ENCODE peak calls at places on chromosomes 2 and 18, in seven cellular contexts. V is GOT3, X is NCI-H69, Z is HT1080, Y is sciatic nerve, R is cerebellar cortex, N is K562. B is an unnamed sample.

GRCh38 chr2:45256867-45257641 is 247.8 kb upstream of the SIX2 start:
- DNase-seq in V (no peak), X (peak; percentile 83), Z (no peak), Y (no peak), R (no peak), N (no peak), B (peak; percentile 65)

GRCh38 chr18:77146249-77147080 is 13.9 kb upstream of the MBP start:
- DNase-seq in V (no peak), X (peak; percentile 32), Z (peak; percentile 44), Y (no peak), R (no peak), N (no peak), B (no peak)

GRCh38 chr2:12493031-12493513 is 223.7 kb upstream of the TRIB2 start:
- DNase-seq in V (no peak), X (no peak), Z (peak; percentile 92), Y (no peak), R (no peak), N (peak; percentile 67), B (no peak)

GRCh38 chr2:164671664-164672396 is 50.5 kb upstream of the GRB14 start:
- DNase-seq in V (no peak), X (no peak), Z (no peak), Y (no peak), R (no peak), N (no peak), B (no peak)

GRCh38 chr2:202221873-202222272 is 16.5 kb downstream of the SUMO1 start:
- DNase-seq in V (no peak), X (no peak), Z (no peak), Y (no peak), R (no peak), N (peak; percentile 24), B (no peak)

GRCh38 chr2:137865954-137866540 is 98.2 kb upstream of the HNMT start:
- DNase-seq in V (no peak), X (peak; percentile 75), Z (peak; percentile 41), Y (no peak), R (peak; percentile 59), N (peak; percentile 45), B (peak; percentile 48)

GRCh38 chr18:48335829-48336228 is 73.4 kb downstream of the ZBTB7C start:
- DNase-seq in V (no peak), X (no peak), Z (no peak), Y (no peak), R (no peak), N (no peak), B (no peak)

GRCh38 chr2:162992828-162993227 is 154.3 kb upstream of the KCNH7 start:
- DNase-seq in V (no peak), X (peak; percentile 3), Z (peak; percentile 2), Y (no peak), R (no peak), N (no peak), B (no peak)

GRCh38 chr2:100921685-100922161 is 80.4 kb upstream of the RPL31 start:
- DNase-seq in V (no peak), X (no peak), Z (no peak), Y (no peak), R (no peak), N (peak; percentile 61), B (no peak)

GRCh38 chr2:70173520-70173919 is 17.3 kb downstream of the C2orf42 start:
- DNase-seq in V (no peak), X (no peak), Z (no peak), Y (no peak), R (no peak), N (no peak), B (no peak)

GRCh38 chr2:190272457-190272842 is 47.2 kb downstream of the HIBCH start:
- DNase-seq in V (no peak), X (no peak), Z (no peak), Y (no peak), R (no peak), N (no peak), B (no peak)

GRCh38 chr18:47683774-47684173 is 246.7 kb downstream of the SMAD2 start:
- DNase-seq in V (no peak), X (no peak), Z (peak; percentile 75), Y (no peak), R (no peak), N (no peak), B (no peak)

GRCh38 chr2:76599732-76600368 is 889.1 kb upstream of the GCFC2 start:
- DNase-seq in V (no peak), X (peak; percentile 89), Z (peak; percentile 74), Y (no peak), R (peak; percentile 69), N (peak; percentile 38), B (peak; percentile 64)

GRCh38 chr2:210459407-210459806 is 17.2 kb downstream of the LANCL1 start:
- DNase-seq in V (no peak), X (no peak), Z (no peak), Y (no peak), R (no peak), N (no peak), B (no peak)

GRCh38 chr2:166831930-166832329 is 56.4 kb upstream of the XIRP2 start:
- DNase-seq in V (no peak), X (no peak), Z (peak; percentile 62), Y (no peak), R (no peak), N (no peak), B (no peak)

GRCh38 chr2:72940786-72941185 is 23.5 kb downstream of the EMX1 start:
- DNase-seq in V (no peak), X (peak; percentile 30), Z (no peak), Y (no peak), R (no peak), N (no peak), B (no peak)

GRCh38 chr18:66138642-66139041 is 387.8 kb downstream of the CDH7 start:
- DNase-seq in V (no peak), X (no peak), Z (no peak), Y (no peak), R (no peak), N (no peak), B (no peak)

GRCh38 chr2:179793238-179793637 is 68.2 kb downstream of the ZNF385B start:
- DNase-seq in V (no peak), X (no peak), Z (no peak), Y (no peak), R (no peak), N (no peak), B (no peak)

GRCh38 chr2:143177081-143177786 is 48.0 kb downstream of the ARHGAP15 start:
- DNase-seq in V (no peak), X (no peak), Z (no peak), Y (no peak), R (no peak), N (no peak), B (no peak)

GRCh38 chr2:229563388-229563787 is 151.0 kb downstream of the DNER start:
- DNase-seq in V (no peak), X (no peak), Z (no peak), Y (no peak), R (no peak), N (no peak), B (no peak)

GRCh38 chr2:224101820-224102630 is 62.9 kb upstream of the SERPINE2 start:
- DNase-seq in V (peak; percentile 35), X (peak; percentile 4), Z (peak; percentile 85), Y (no peak), R (no peak), N (no peak), B (no peak)

GRCh38 chr2:14543284-14543683 is 89.2 kb upstream of the LRATD1 start:
- DNase-seq in V (no peak), X (peak; percentile 55), Z (no peak), Y (no peak), R (no peak), N (no peak), B (no peak)

GRCh38 chr2:25373269-25373981 is 31.7 kb upstream of the DNMT3A start:
- DNase-seq in V (no peak), X (peak; percentile 90), Z (peak; percentile 28), Y (peak; percentile 52), R (peak; percentile 58), N (no peak), B (peak; percentile 88)

GRCh38 chr2:105873721-105874120 is 129.0 kb downstream of the NCK2 start:
- DNase-seq in V (no peak), X (no peak), Z (peak; percentile 85), Y (no peak), R (no peak), N (peak; percentile 61), B (no peak)

GRCh38 chr18:79343567-79344207 is 52.0 kb upstream of the NFATC1 start:
- DNase-seq in V (no peak), X (no peak), Z (no peak), Y (no peak), R (no peak), N (no peak), B (no peak)

GRCh38 chr18:59270689-59271257 is 2.5 kb downstream of the RAX start:
- DNase-seq in V (no peak), X (peak; percentile 29), Z (no peak), Y (no peak), R (no peak), N (no peak), B (no peak)

GRCh38 chr2:195368530-195369216 is 288.4 kb upstream of the SLC39A10 start:
- DNase-seq in V (no peak), X (no peak), Z (no peak), Y (no peak), R (no peak), N (peak; percentile 8), B (no peak)

GRCh38 chr2:138779451-138780440 is at the start of gene NXPH2:
- DNase-seq in V (no peak), X (peak; percentile 70), Z (no peak), Y (no peak), R (no peak), N (no peak), B (no peak)

GRCh38 chr2:106332054-106332453 is 136.2 kb downstream of the RGPD3 start:
- DNase-seq in V (no peak), X (peak; percentile 76), Z (no peak), Y (no peak), R (no peak), N (no peak), B (no peak)

GRCh38 chr2:165535443-165535842 is 65.9 kb downstream of the CSRNP3 start:
- DNase-seq in V (no peak), X (no peak), Z (no peak), Y (no peak), R (no peak), N (no peak), B (no peak)

GRCh38 chr2:102437122-102437521 is 14.2 kb downstream of the IL18RAP start:
- DNase-seq in V (no peak), X (no peak), Z (no peak), Y (no peak), R (no peak), N (no peak), B (no peak)

GRCh38 chr2:71690876-71691275 is 237.5 kb downstream of the DYSF start:
- DNase-seq in V (no peak), X (no peak), Z (no peak), Y (no peak), R (no peak), N (no peak), B (no peak)

GRCh38 chr18:50805732-50806131 is 14.1 kb downstream of the MRO start:
- DNase-seq in V (no peak), X (no peak), Z (peak; percentile 14), Y (no peak), R (no peak), N (no peak), B (no peak)

GRCh38 chr2:29272311-29272710 is 157.1 kb downstream of the CLIP4 start:
- DNase-seq in V (no peak), X (no peak), Z (no peak), Y (no peak), R (no peak), N (no peak), B (no peak)

GRCh38 chr2:216739035-216739434 is 43.7 kb upstream of the IGFBP5 start:
- DNase-seq in V (no peak), X (peak; percentile 92), Z (no peak), Y (no peak), R (no peak), N (no peak), B (peak; percentile 26)

GRCh38 chr2:217947341-217948316 is 55.2 kb downstream of the TNS1 start:
- DNase-seq in V (no peak), X (no peak), Z (no peak), Y (no peak), R (peak; percentile 5), N (no peak), B (peak; percentile 35)

GRCh38 chr2:16165518-16166326 is 225.4 kb downstream of the MYCN start:
- DNase-seq in V (no peak), X (no peak), Z (no peak), Y (no peak), R (no peak), N (no peak), B (no peak)

B was measured in left lobe of liver.